ENCODE peak calls at places on chromosomes 2 and 18, in eight cellular contexts. X is PC-9; F is Panc1; C is CD8-positive, alpha-beta T cell; M is AG04450; Z is colonic mucosa; J is body of pancreas; Y is stomach. Q is an unnamed sample. For H3K9me3, the result is how much of the 10 kb centered on the place peaks cover.

GRCh38 chr2:96092580-96092877 is 23.8 kb downstream of the ADRA2B start:
- DNase-seq in X (no peak), F (no peak), C (no peak), M (no peak), Z (peak), J (no peak), Y (no peak), Q (peak)

GRCh38 chr2:79530443-79530842 is 17.6 kb downstream of the CTNNA2 start:
- DNase-seq in X (no peak), F (no peak), C (no peak), M (no peak), Z (no peak), J (no peak), Y (no peak), Q (no peak)

GRCh38 chr2:232363784-232364615 is 14.6 kb upstream of the ALPP start:
- DNase-seq in X (no peak), F (no peak), C (no peak), M (no peak), Z (no peak), J (no peak), Y (no peak), Q (no peak)

GRCh38 chr2:32614069-32614468 is 13.8 kb upstream of the TTC27 start:
- DNase-seq in X (no peak), F (no peak), C (no peak), M (no peak), Z (no peak), J (no peak), Y (no peak), Q (no peak)

GRCh38 chr2:70712916-70713315 is 55.1 kb downstream of the ADD2 start:
- DNase-seq in X (no peak), F (no peak), C (no peak), M (no peak), Z (no peak), J (no peak), Y (no peak), Q (no peak)

GRCh38 chr2:85669549-85669948 is 1.6 kb upstream of the SFTPB start:
- DNase-seq in X (no peak), F (no peak), C (no peak), M (no peak), Z (no peak), J (no peak), Y (no peak), Q (no peak)

GRCh38 chr18:49487711-49488310 is 777 bp upstream of the C18orf32 start:
- DNase-seq in X (no peak), F (no peak), C (no peak), M (no peak), Z (no peak), J (no peak), Y (no peak), Q (no peak)

GRCh38 chr2:224982910-224983688 is 59.2 kb downstream of the DOCK10 start:
- DNase-seq in X (no peak), F (no peak), C (peak), M (peak), Z (no peak), J (no peak), Y (peak), Q (peak)

GRCh38 chr18:75172299-75173124 is 36.4 kb downstream of the PTGR3 start:
- DNase-seq in X (no peak), F (no peak), C (no peak), M (no peak), Z (no peak), J (no peak), Y (no peak), Q (no peak)

GRCh38 chr18:75170022-75170789 is 38.7 kb downstream of the PTGR3 start:
- DNase-seq in X (no peak), F (no peak), C (no peak), M (no peak), Z (no peak), J (no peak), Y (no peak), Q (no peak)

GRCh38 chr18:75170916-75171315 is 38.0 kb downstream of the PTGR3 start:
- DNase-seq in X (no peak), F (no peak), C (no peak), M (no peak), Z (no peak), J (no peak), Y (no peak), Q (no peak)

GRCh38 chr18:75173758-75174157 is 35.2 kb downstream of the PTGR3 start:
- DNase-seq in X (no peak), F (no peak), C (no peak), M (no peak), Z (no peak), J (no peak), Y (no peak), Q (no peak)

DNA sequence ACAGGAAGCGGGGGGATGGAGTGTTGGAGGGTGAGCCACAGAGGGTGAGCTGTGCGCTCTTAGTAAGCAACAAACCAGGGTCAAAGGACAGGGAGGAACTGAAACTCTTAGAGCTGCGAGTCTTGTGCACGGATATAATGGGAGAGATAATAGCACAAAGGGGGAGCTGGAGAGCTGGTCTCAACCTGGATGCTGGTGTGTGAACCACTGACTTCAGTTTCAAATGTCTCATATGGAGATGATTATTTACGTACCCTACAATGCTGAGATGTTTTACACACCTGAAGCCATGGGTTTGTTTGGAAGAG is 35.9 kb downstream of the PTGR3 start:
- DNase-seq in X (no peak), F (no peak), C (no peak), M (no peak), Z (no peak), J (no peak), Y (no peak), Q (no peak)
- TF ChIP-seq CTCF in X (no peak), F (no peak), C (no peak), M (no peak), Z (no peak), J (no peak), Y (no peak), Q (no peak)

GRCh38 chr2:239594772-239595608 is 194.2 kb upstream of the HDAC4 start:
- DNase-seq in X (no peak), F (no peak), C (no peak), M (no peak), Z (peak), J (peak), Y (peak), Q (no peak)
- H3K9me3 ChIP-seq in X (under half), F (under half), C (under half), M (half or more), Z (under half), J (under half), Y (under half), Q (under half)

DNA sequence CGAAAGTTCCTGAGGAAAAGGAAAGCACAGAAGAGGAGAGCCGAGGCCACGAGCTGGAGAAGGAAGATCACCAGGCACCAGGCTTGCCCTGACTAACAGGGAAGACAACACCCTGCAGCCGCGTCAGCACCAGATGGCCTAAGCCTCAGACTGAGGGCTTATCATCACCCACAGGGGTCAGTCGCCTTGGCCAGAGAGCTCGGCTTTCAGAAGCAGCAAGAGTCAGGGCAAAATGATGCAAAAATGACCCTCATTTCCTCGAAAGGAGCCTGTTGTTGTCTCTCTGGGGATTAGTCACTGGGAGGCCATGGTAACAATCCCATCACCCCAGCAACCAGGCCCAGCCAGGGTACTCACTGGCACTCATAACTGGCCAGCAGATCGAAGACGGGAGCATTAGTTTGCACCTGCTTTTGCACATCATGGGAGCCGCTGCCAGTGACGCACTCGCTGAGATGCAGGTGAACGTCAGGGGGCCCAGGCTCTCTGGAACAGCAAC is 42.7 kb upstream of the ZFP36L2 start:
- DNase-seq in X (peak), F (no peak), C (no peak), M (peak), Z (peak), J (peak), Y (peak), Q (no peak)
- TF ChIP-seq CTCF in X (no peak), F (no peak), C (no peak), M (peak), Z (no peak), J (no peak), Y (no peak), Q (no peak)

GRCh38 chr2:132462242-132462641 is 45.6 kb downstream of the GPR39 start:
- DNase-seq in X (no peak), F (no peak), C (no peak), M (no peak), Z (no peak), J (no peak), Y (no peak), Q (no peak)
- H3K9me3 ChIP-seq in X (under half), F (under half), C (under half), M (under half), Z (under half), J (under half), Y (under half), Q (under half)

GRCh38 chr18:54335638-54336173 is 22.0 kb downstream of the STARD6 start:
- DNase-seq in X (no peak), F (no peak), C (no peak), M (no peak), Z (no peak), J (no peak), Y (no peak), Q (no peak)

GRCh38 chr18:54329787-54330186 is 27.9 kb downstream of the STARD6 start:
- DNase-seq in X (no peak), F (no peak), C (no peak), M (no peak), Z (no peak), J (no peak), Y (no peak), Q (no peak)

GRCh38 chr18:54327818-54328217 is 29.8 kb downstream of the STARD6 start:
- DNase-seq in X (no peak), F (no peak), C (no peak), M (no peak), Z (no peak), J (no peak), Y (no peak), Q (no peak)

DNA sequence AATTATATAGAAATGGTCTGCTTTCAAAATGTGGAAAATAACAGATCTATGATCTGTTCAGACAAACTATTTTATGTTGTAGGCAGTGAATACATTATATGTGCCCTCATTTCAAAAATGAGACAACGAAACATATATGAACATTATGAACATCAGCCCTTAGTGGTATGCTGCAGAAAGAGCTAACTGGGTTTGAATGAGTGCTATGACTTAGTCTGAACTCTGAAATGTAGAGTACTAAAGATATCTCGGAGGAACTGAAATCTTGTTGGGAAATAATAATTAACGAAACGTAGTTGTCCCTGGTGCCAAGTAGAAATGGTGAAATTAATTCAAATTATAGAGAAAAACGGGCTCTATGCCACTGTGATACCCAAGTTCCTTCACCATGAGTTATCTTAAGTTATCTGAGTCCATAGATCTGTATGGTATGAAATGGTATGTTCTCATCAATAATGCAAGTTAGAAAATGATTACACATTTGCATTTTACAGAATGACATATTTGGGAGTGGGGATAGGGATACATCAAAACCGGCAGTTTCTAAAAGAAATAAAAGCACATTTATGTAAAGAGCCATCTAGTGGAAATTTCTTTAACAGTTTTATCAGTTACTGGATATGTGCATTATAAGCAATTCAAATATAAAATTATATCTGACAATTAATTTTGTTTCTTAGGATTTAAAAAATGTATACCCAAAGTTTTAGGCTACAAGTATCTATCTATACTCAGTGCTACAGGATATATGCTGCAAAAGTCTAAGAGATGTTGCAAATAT is 26.7 kb downstream of the STARD6 start:
- DNase-seq in X (no peak), F (no peak), C (no peak), M (no peak), Z (no peak), J (no peak), Y (no peak), Q (no peak)
- TF ChIP-seq CTCF in X (no peak), F (no peak), C (no peak), M (peak), Z (no peak), J (no peak), Y (no peak), Q (no peak)